ENCODE peak calls at places on chromosomes 13 and 19, in ten cellular contexts. One of them, this sample, is unnamed.

GRCh38 chr13:35474551-35474950 is 1.9 kb downstream of the MAB21L1 start:
- DNase-seq in OCI-LY7: no peak
- DNase-seq in fibroblast of lung: peak; percentile 15
- DNase-seq in cardiac muscle cell: peak; percentile 29
- DNase-seq in uterus: no peak
- DNase-seq in aorta: no peak
- DNase-seq in endodermal cell: no peak
- DNase-seq in body of pancreas: no peak
- DNase-seq in left ventricle myocardium inferior: no peak
- DNase-seq in suprapubic skin: no peak
- DNase-seq in this sample: no peak

GRCh38 chr13:97258801-97259200 is 36.7 kb downstream of the MBNL2 start:
- DNase-seq in OCI-LY7: no peak
- DNase-seq in fibroblast of lung: no peak
- DNase-seq in cardiac muscle cell: no peak
- DNase-seq in uterus: no peak
- DNase-seq in aorta: no peak
- DNase-seq in endodermal cell: no peak
- DNase-seq in body of pancreas: no peak
- DNase-seq in left ventricle myocardium inferior: no peak
- DNase-seq in suprapubic skin: no peak
- DNase-seq in this sample: no peak

GRCh38 chr19:18504886-18505610 is 16.8 kb downstream of the ELL start:
- DNase-seq in OCI-LY7: no peak
- DNase-seq in fibroblast of lung: no peak
- DNase-seq in cardiac muscle cell: no peak
- DNase-seq in uterus: no peak
- DNase-seq in aorta: no peak
- DNase-seq in endodermal cell: no peak
- DNase-seq in body of pancreas: no peak
- DNase-seq in left ventricle myocardium inferior: no peak
- DNase-seq in suprapubic skin: no peak
- DNase-seq in this sample: no peak

GRCh38 chr19:33971073-33971472 is 174.4 kb downstream of the KCTD15 start:
- DNase-seq in OCI-LY7: no peak
- DNase-seq in fibroblast of lung: no peak
- DNase-seq in cardiac muscle cell: no peak
- DNase-seq in uterus: no peak
- DNase-seq in aorta: no peak
- DNase-seq in endodermal cell: no peak
- DNase-seq in body of pancreas: no peak
- DNase-seq in left ventricle myocardium inferior: no peak
- DNase-seq in suprapubic skin: no peak
- DNase-seq in this sample: no peak

GRCh38 chr19:23946569-23946968 is 31.9 kb downstream of the ZNF726 start:
- DNase-seq in OCI-LY7: no peak
- DNase-seq in fibroblast of lung: peak; percentile 9
- DNase-seq in cardiac muscle cell: no peak
- DNase-seq in uterus: no peak
- DNase-seq in aorta: no peak
- DNase-seq in endodermal cell: no peak
- DNase-seq in body of pancreas: no peak
- DNase-seq in left ventricle myocardium inferior: no peak
- DNase-seq in suprapubic skin: no peak
- DNase-seq in this sample: no peak

GRCh38 chr19:3507371-3508120 is 1.4 kb downstream of the FZR1 start:
- DNase-seq in OCI-LY7: no peak
- DNase-seq in fibroblast of lung: no peak
- DNase-seq in cardiac muscle cell: peak; percentile 28
- DNase-seq in uterus: peak; percentile 53
- DNase-seq in aorta: no peak
- DNase-seq in endodermal cell: peak; percentile 83
- DNase-seq in body of pancreas: peak; percentile 49
- DNase-seq in left ventricle myocardium inferior: no peak
- DNase-seq in suprapubic skin: no peak
- DNase-seq in this sample: peak; percentile 70

GRCh38 chr19:1333789-1334188 is 48.1 kb downstream of the EFNA2 start:
- DNase-seq in OCI-LY7: no peak
- DNase-seq in fibroblast of lung: no peak
- DNase-seq in cardiac muscle cell: no peak
- DNase-seq in uterus: no peak
- DNase-seq in aorta: no peak
- DNase-seq in endodermal cell: no peak
- DNase-seq in body of pancreas: no peak
- DNase-seq in left ventricle myocardium inferior: no peak
- DNase-seq in suprapubic skin: no peak
- DNase-seq in this sample: no peak

GRCh38 chr13:71607575-71607974 is 259.4 kb downstream of the DACH1 start:
- DNase-seq in OCI-LY7: no peak
- DNase-seq in fibroblast of lung: no peak
- DNase-seq in cardiac muscle cell: no peak
- DNase-seq in uterus: no peak
- DNase-seq in aorta: no peak
- DNase-seq in endodermal cell: no peak
- DNase-seq in body of pancreas: no peak
- DNase-seq in left ventricle myocardium inferior: no peak
- DNase-seq in suprapubic skin: no peak
- DNase-seq in this sample: no peak

GRCh38 chr13:74562381-74562780 is 428.2 kb upstream of the KLF12 start:
- DNase-seq in OCI-LY7: no peak
- DNase-seq in fibroblast of lung: no peak
- DNase-seq in cardiac muscle cell: no peak
- DNase-seq in uterus: no peak
- DNase-seq in aorta: no peak
- DNase-seq in endodermal cell: no peak
- DNase-seq in body of pancreas: no peak
- DNase-seq in left ventricle myocardium inferior: no peak
- DNase-seq in suprapubic skin: no peak
- DNase-seq in this sample: no peak

GRCh38 chr19:16548956-16549355 is 6.7 kb upstream of the CHERP start:
- DNase-seq in OCI-LY7: no peak
- DNase-seq in fibroblast of lung: no peak
- DNase-seq in cardiac muscle cell: no peak
- DNase-seq in uterus: no peak
- DNase-seq in aorta: no peak
- DNase-seq in endodermal cell: no peak
- DNase-seq in body of pancreas: no peak
- DNase-seq in left ventricle myocardium inferior: no peak
- DNase-seq in suprapubic skin: no peak
- DNase-seq in this sample: no peak

GRCh38 chr13:33721719-33722118 is 96.2 kb upstream of the RFC3 start:
- DNase-seq in OCI-LY7: no peak
- DNase-seq in fibroblast of lung: peak; percentile 30
- DNase-seq in cardiac muscle cell: peak; percentile 50
- DNase-seq in uterus: no peak
- DNase-seq in aorta: no peak
- DNase-seq in endodermal cell: no peak
- DNase-seq in body of pancreas: no peak
- DNase-seq in left ventricle myocardium inferior: no peak
- DNase-seq in suprapubic skin: no peak
- DNase-seq in this sample: no peak

GRCh38 chr13:33725340-33725739 is 92.6 kb upstream of the RFC3 start:
- DNase-seq in OCI-LY7: no peak
- DNase-seq in fibroblast of lung: no peak
- DNase-seq in cardiac muscle cell: no peak
- DNase-seq in uterus: no peak
- DNase-seq in aorta: no peak
- DNase-seq in endodermal cell: no peak
- DNase-seq in body of pancreas: no peak
- DNase-seq in left ventricle myocardium inferior: no peak
- DNase-seq in suprapubic skin: no peak
- DNase-seq in this sample: no peak

GRCh38 chr13:33723365-33723764 is 94.6 kb upstream of the RFC3 start:
- DNase-seq in OCI-LY7: no peak
- DNase-seq in fibroblast of lung: peak; percentile 11
- DNase-seq in cardiac muscle cell: no peak
- DNase-seq in uterus: no peak
- DNase-seq in aorta: no peak
- DNase-seq in endodermal cell: no peak
- DNase-seq in body of pancreas: no peak
- DNase-seq in left ventricle myocardium inferior: no peak
- DNase-seq in suprapubic skin: no peak
- DNase-seq in this sample: no peak

GRCh38 chr13:33723772-33724435 is 94.0 kb upstream of the RFC3 start:
- DNase-seq in OCI-LY7: peak; percentile 91
- DNase-seq in fibroblast of lung: peak; percentile 91
- DNase-seq in cardiac muscle cell: peak; percentile 84
- DNase-seq in uterus: peak; percentile 86
- DNase-seq in aorta: no peak
- DNase-seq in endodermal cell: peak; percentile 91
- DNase-seq in body of pancreas: peak; percentile 90
- DNase-seq in left ventricle myocardium inferior: peak; percentile 55
- DNase-seq in suprapubic skin: no peak
- DNase-seq in this sample: peak; percentile 84

GRCh38 chr13:33722216-33722900 is 95.6 kb upstream of the RFC3 start:
- DNase-seq in OCI-LY7: no peak
- DNase-seq in fibroblast of lung: peak; percentile 34
- DNase-seq in cardiac muscle cell: no peak
- DNase-seq in uterus: no peak
- DNase-seq in aorta: no peak
- DNase-seq in endodermal cell: no peak
- DNase-seq in body of pancreas: no peak
- DNase-seq in left ventricle myocardium inferior: no peak
- DNase-seq in suprapubic skin: no peak
- DNase-seq in this sample: no peak
- H3K27ac ChIP-seq in OCI-LY7: no peak overlapping the region
- H3K27ac ChIP-seq in fibroblast of lung: no peak overlapping the region
- H3K27ac ChIP-seq in cardiac muscle cell: peak overlapping the region; percentile 88
- H3K27ac ChIP-seq in uterus: peak overlapping the region; percentile 59
- H3K27ac ChIP-seq in aorta: peak overlapping the region; percentile 57
- H3K27ac ChIP-seq in endodermal cell: no peak overlapping the region
- H3K27ac ChIP-seq in body of pancreas: no peak overlapping the region
- H3K27ac ChIP-seq in left ventricle myocardium inferior: peak overlapping the region; percentile 77
- H3K27ac ChIP-seq in suprapubic skin: peak overlapping the region; percentile 50
- H3K27ac ChIP-seq in this sample: peak overlapping the region; percentile 52

DNA sequence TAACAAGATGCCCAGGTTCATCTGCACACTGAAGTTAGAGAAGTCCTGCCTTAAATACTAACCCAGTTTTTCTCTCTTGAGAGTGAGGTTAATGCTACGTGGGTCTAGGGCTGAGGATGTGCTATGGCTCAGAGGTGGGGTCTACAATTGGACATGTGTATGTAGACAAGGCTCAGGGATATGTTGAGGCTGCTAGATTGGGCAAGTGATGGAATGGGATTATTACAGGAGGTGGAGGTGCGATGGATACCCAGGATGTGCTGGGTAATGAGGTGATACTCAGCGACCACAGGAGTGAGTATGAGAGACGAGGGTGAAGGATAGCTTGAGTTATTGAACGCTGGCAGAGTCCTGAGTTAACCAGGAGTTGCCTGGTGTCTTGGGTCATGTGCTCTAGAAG is 38.1 kb downstream of the PPP2R1A start:
- DNase-seq in OCI-LY7: no peak
- DNase-seq in fibroblast of lung: no peak
- DNase-seq in cardiac muscle cell: no peak
- DNase-seq in uterus: no peak
- DNase-seq in aorta: peak; percentile 35
- DNase-seq in endodermal cell: peak; percentile 20
- DNase-seq in body of pancreas: no peak
- DNase-seq in left ventricle myocardium inferior: no peak
- DNase-seq in suprapubic skin: no peak
- DNase-seq in this sample: no peak
- H3K27ac ChIP-seq in OCI-LY7: no peak overlapping the region
- H3K27ac ChIP-seq in fibroblast of lung: no peak overlapping the region
- H3K27ac ChIP-seq in cardiac muscle cell: no peak overlapping the region
- H3K27ac ChIP-seq in uterus: no peak overlapping the region
- H3K27ac ChIP-seq in aorta: no peak overlapping the region
- H3K27ac ChIP-seq in endodermal cell: no peak overlapping the region
- H3K27ac ChIP-seq in body of pancreas: no peak overlapping the region
- H3K27ac ChIP-seq in left ventricle myocardium inferior: no peak overlapping the region
- H3K27ac ChIP-seq in suprapubic skin: no peak overlapping the region
- H3K27ac ChIP-seq in this sample: no peak overlapping the region

GRCh38 chr13:69619651-69620050 is 488.0 kb upstream of the ATXN8OS start:
- DNase-seq in OCI-LY7: no peak
- DNase-seq in fibroblast of lung: no peak
- DNase-seq in cardiac muscle cell: no peak
- DNase-seq in uterus: no peak
- DNase-seq in aorta: no peak
- DNase-seq in endodermal cell: no peak
- DNase-seq in body of pancreas: no peak
- DNase-seq in left ventricle myocardium inferior: no peak
- DNase-seq in suprapubic skin: no peak
- DNase-seq in this sample: no peak

GRCh38 chr13:69618838-69619237 is 488.8 kb upstream of the ATXN8OS start:
- DNase-seq in OCI-LY7: no peak
- DNase-seq in fibroblast of lung: no peak
- DNase-seq in cardiac muscle cell: no peak
- DNase-seq in uterus: no peak
- DNase-seq in aorta: no peak
- DNase-seq in endodermal cell: no peak
- DNase-seq in body of pancreas: no peak
- DNase-seq in left ventricle myocardium inferior: no peak
- DNase-seq in suprapubic skin: no peak
- DNase-seq in this sample: no peak

GRCh38 chr13:69617587-69617986 is 490.0 kb upstream of the ATXN8OS start:
- DNase-seq in OCI-LY7: no peak
- DNase-seq in fibroblast of lung: no peak
- DNase-seq in cardiac muscle cell: no peak
- DNase-seq in uterus: no peak
- DNase-seq in aorta: no peak
- DNase-seq in endodermal cell: no peak
- DNase-seq in body of pancreas: no peak
- DNase-seq in left ventricle myocardium inferior: no peak
- DNase-seq in suprapubic skin: no peak
- DNase-seq in this sample: no peak

GRCh38 chr13:69616398-69616797 is 491.2 kb upstream of the ATXN8OS start:
- DNase-seq in OCI-LY7: no peak
- DNase-seq in fibroblast of lung: no peak
- DNase-seq in cardiac muscle cell: no peak
- DNase-seq in uterus: no peak
- DNase-seq in aorta: no peak
- DNase-seq in endodermal cell: no peak
- DNase-seq in body of pancreas: no peak
- DNase-seq in left ventricle myocardium inferior: no peak
- DNase-seq in suprapubic skin: no peak
- DNase-seq in this sample: no peak

DNA sequence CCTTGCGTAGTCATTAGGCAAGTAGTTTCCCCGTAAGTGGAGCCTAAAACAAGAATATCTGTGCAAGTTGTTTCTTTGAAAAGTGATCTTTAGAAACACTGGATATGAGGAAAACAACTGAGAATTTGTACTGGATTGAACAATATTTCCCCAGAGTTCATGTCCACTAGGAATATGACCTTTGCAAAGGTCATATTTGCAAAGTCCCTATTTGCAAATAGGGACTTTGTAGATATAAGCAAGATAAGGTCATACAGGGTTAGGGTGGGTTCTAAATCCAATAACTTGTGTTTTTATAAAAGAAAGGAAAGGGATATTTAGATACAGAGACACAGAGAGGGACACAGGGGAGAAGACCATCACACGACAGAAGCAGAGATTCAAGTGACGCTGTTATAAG is 489.2 kb upstream of the ATXN8OS start:
- DNase-seq in OCI-LY7: no peak
- DNase-seq in fibroblast of lung: no peak
- DNase-seq in cardiac muscle cell: no peak
- DNase-seq in uterus: no peak
- DNase-seq in aorta: no peak
- DNase-seq in endodermal cell: no peak
- DNase-seq in body of pancreas: no peak
- DNase-seq in left ventricle myocardium inferior: no peak
- DNase-seq in suprapubic skin: no peak
- DNase-seq in this sample: no peak
- H3K27ac ChIP-seq in OCI-LY7: no peak overlapping the region
- H3K27ac ChIP-seq in fibroblast of lung: no peak overlapping the region
- H3K27ac ChIP-seq in cardiac muscle cell: no peak overlapping the region
- H3K27ac ChIP-seq in uterus: no peak overlapping the region
- H3K27ac ChIP-seq in aorta: no peak overlapping the region
- H3K27ac ChIP-seq in endodermal cell: no peak overlapping the region
- H3K27ac ChIP-seq in body of pancreas: no peak overlapping the region
- H3K27ac ChIP-seq in left ventricle myocardium inferior: no peak overlapping the region
- H3K27ac ChIP-seq in suprapubic skin: no peak overlapping the region
- H3K27ac ChIP-seq in this sample: no peak overlapping the region

GRCh38 chr19:46609511-46610412 is 8.6 kb downstream of the CALM3 start:
- DNase-seq in OCI-LY7: no peak
- DNase-seq in fibroblast of lung: no peak
- DNase-seq in cardiac muscle cell: no peak
- DNase-seq in uterus: no peak
- DNase-seq in aorta: peak; percentile 62
- DNase-seq in endodermal cell: peak; percentile 38
- DNase-seq in body of pancreas: no peak
- DNase-seq in left ventricle myocardium inferior: peak; percentile 13
- DNase-seq in suprapubic skin: peak; percentile 77
- DNase-seq in this sample: peak; percentile 13
- H3K27ac ChIP-seq in OCI-LY7: no peak overlapping the region
- H3K27ac ChIP-seq in fibroblast of lung: no peak overlapping the region
- H3K27ac ChIP-seq in cardiac muscle cell: peak overlapping the region; percentile 39
- H3K27ac ChIP-seq in uterus: no peak overlapping the region
- H3K27ac ChIP-seq in aorta: no peak overlapping the region
- H3K27ac ChIP-seq in endodermal cell: peak overlapping the region; percentile 53
- H3K27ac ChIP-seq in body of pancreas: no peak overlapping the region
- H3K27ac ChIP-seq in left ventricle myocardium inferior: no peak overlapping the region
- H3K27ac ChIP-seq in suprapubic skin: no peak overlapping the region
- H3K27ac ChIP-seq in this sample: no peak overlapping the region